ENCODE peak calls at places on chromosome 3, in five cellular contexts. D is Calu3; J is stimulated activated CD8-positive, alpha-beta memory T cell treated with anti-CD3 and anti-CD28 coated beads, Interleukin-15, amount 100 ng/mL, for 24 hours; X is fibroblast of the aortic adventitia; R is neural crest cell. L is an unnamed sample.
A peak's percentile ranks its signal among the peaks of the same experiment; 100 is the strongest.

GRCh38 chr3:179453967-179454366 is 2.7 kb upstream of the GNB4 start:
- DNase-seq in D (no peak), J (no peak), X (no peak), R (no peak), L (no peak)

GRCh38 chr3:158920375-158920774 is 118.5 kb downstream of the MFSD1 start:
- DNase-seq in D (no peak), J (no peak), X (no peak), R (no peak), L (no peak)

GRCh38 chr3:120640231-120640630 is 41.8 kb downstream of the HGD start:
- DNase-seq in D (no peak), J (no peak), X (no peak), R (no peak), L (no peak)

GRCh38 chr3:39317571-39318169 is 11.8 kb upstream of the CCR8 start:
- DNase-seq in D (peak; percentile 25), J (no peak), X (no peak), R (no peak), L (peak; percentile 59)

GRCh38 chr3:30236011-30236410 is 370.4 kb upstream of the TGFBR2 start:
- DNase-seq in D (no peak), J (no peak), X (no peak), R (no peak), L (no peak)

GRCh38 chr3:196517142-196517808 is 2.1 kb upstream of the SMCO1 start:
- DNase-seq in D (no peak), J (no peak), X (no peak), R (no peak), L (no peak)

GRCh38 chr3:152315623-152316022 is 46.9 kb downstream of the MBNL1 start:
- DNase-seq in D (no peak), J (no peak), X (peak; percentile 60), R (no peak), L (no peak)

GRCh38 chr3:14290631-14291385 is 111.6 kb upstream of the SLC6A6 start:
- DNase-seq in D (no peak), J (no peak), X (peak; percentile 52), R (no peak), L (peak; percentile 69)

GRCh38 chr3:177626014-177626413 is 428.7 kb upstream of the TBL1XR1 start:
- DNase-seq in D (no peak), J (no peak), X (peak; percentile 53), R (no peak), L (no peak)

GRCh38 chr3:162863579-162863978 is 1367.0 kb downstream of the OTOL1 start:
- DNase-seq in D (no peak), J (no peak), X (no peak), R (no peak), L (no peak)

GRCh38 chr3:137792633-137793271 is 28.6 kb downstream of the SOX14 start:
- DNase-seq in D (peak; percentile 51), J (no peak), X (peak; percentile 34), R (peak; percentile 8), L (peak; percentile 56)

GRCh38 chr3:15899438-15899837 is 101.7 kb upstream of the ANKRD28 start:
- DNase-seq in D (no peak), J (no peak), X (peak; percentile 90), R (no peak), L (no peak)

GRCh38 chr3:152183473-152183872 is 85.3 kb upstream of the MBNL1 start:
- DNase-seq in D (peak; percentile 58), J (no peak), X (peak; percentile 49), R (peak; percentile 15), L (peak; percentile 15)

GRCh38 chr3:64129581-64129980 is 95.7 kb downstream of the PRICKLE2 start:
- DNase-seq in D (no peak), J (no peak), X (no peak), R (no peak), L (no peak)

GRCh38 chr3:140216249-140216648 is 281.3 kb downstream of the CLSTN2 start:
- DNase-seq in D (peak; percentile 13), J (no peak), X (no peak), R (no peak), L (no peak)

GRCh38 chr3:31559872-31560534 is 27.3 kb downstream of the STT3B start:
- DNase-seq in D (no peak), J (no peak), X (no peak), R (no peak), L (no peak)

GRCh38 chr3:174223611-174224010 is 635.5 kb upstream of the NAALADL2 start:
- DNase-seq in D (no peak), J (no peak), X (no peak), R (no peak), L (no peak)

GRCh38 chr3:57949779-57950618 is 58.2 kb upstream of the FLNB start:
- DNase-seq in D (peak; percentile 76), J (no peak), X (no peak), R (no peak), L (no peak)

GRCh38 chr3:99332726-99333125 is 305.7 kb upstream of the COL8A1 start:
- DNase-seq in D (no peak), J (no peak), X (peak; percentile 25), R (no peak), L (no peak)

GRCh38 chr3:152595975-152596832 is 238.7 kb upstream of the P2RY1 start:
- DNase-seq in D (peak; percentile 72), J (no peak), X (peak; percentile 90), R (no peak), L (peak; percentile 34)

GRCh38 chr3:149536429-149536828 is 61.9 kb downstream of the TM4SF4 start:
- DNase-seq in D (no peak), J (no peak), X (peak; percentile 62), R (no peak), L (peak; percentile 39)

GRCh38 chr3:16243706-16244490 is 20.8 kb downstream of the DPH3 start:
- DNase-seq in D (no peak), J (no peak), X (peak; percentile 45), R (no peak), L (no peak)

GRCh38 chr3:44966795-44967278 is 9.1 kb downstream of the ZDHHC3 start:
- DNase-seq in D (peak; percentile 61), J (no peak), X (peak; percentile 7), R (no peak), L (peak; percentile 40)

L was measured in hepatocyte.